ENCODE peak calls at places on chromosomes 4 and X, in four cellular contexts. K is mesendoderm, V is Karpas-422, N is neuronal stem cell. W is an unnamed sample.

GRCh38 chrX:35104626-35105025 is 162.0 kb downstream of the FAM47B start:
- DNase-seq in K (no peak), V (no peak), N (no peak), W (no peak)

GRCh38 chr4:173521474-173522159 is 8.4 kb downstream of the HAND2 start:
- DNase-seq in K (no peak), V (no peak), N (no peak), W (no peak)

GRCh38 chrX:122512561-122513072 is 671.5 kb upstream of the GRIA3 start:
- DNase-seq in K (no peak), V (no peak), N (no peak), W (no peak)

GRCh38 chrX:123873956-123874355 is 14.1 kb downstream of the XIAP start:
- DNase-seq in K (no peak), V (no peak), N (no peak), W (no peak)

GRCh38 chr4:113125418-113125817 is 76.0 kb downstream of the ANK2 start:
- DNase-seq in K (no peak), V (no peak), N (no peak), W (no peak)

GRCh38 chrX:16643160-16643559 is 6.8 kb upstream of the S100G start:
- DNase-seq in K (peak; percentile 20), V (no peak), N (no peak), W (peak; percentile 18)

GRCh38 chr4:75745192-75745591 is 20.8 kb downstream of the USO1 start:
- DNase-seq in K (no peak), V (no peak), N (no peak), W (no peak)

GRCh38 chrX:37905436-37906147 is 58.2 kb upstream of the DYNLT3 start:
- DNase-seq in K (peak; percentile 91), V (no peak), N (peak; percentile 21), W (no peak)

GRCh38 chrX:3526749-3527148 is 180.3 kb upstream of the MXRA5 start:
- DNase-seq in K (no peak), V (no peak), N (no peak), W (no peak)

GRCh38 chr4:78484574-78484973 is 67.0 kb upstream of the ANXA3 start:
- DNase-seq in K (no peak), V (no peak), N (no peak), W (no peak)

GRCh38 chrX:133852837-133853236 is 132.6 kb downstream of the GPC3 start:
- DNase-seq in K (no peak), V (no peak), N (no peak), W (no peak)

GRCh38 chr4:76879731-76880364 is 18.1 kb downstream of the SOWAHB start:
- DNase-seq in K (no peak), V (no peak), N (no peak), W (no peak)

GRCh38 chrX:66191563-66191962 is 27.5 kb downstream of the HEPH start:
- DNase-seq in K (no peak), V (no peak), N (no peak), W (no peak)

GRCh38 chrX:48573690-48574269 is 504 bp upstream of the RBM3 start:
- DNase-seq in K (no peak), V (no peak), N (peak; percentile 1), W (no peak)

GRCh38 chrX:72120798-72121197 is 10.9 kb downstream of the RTL5 start:
- DNase-seq in K (no peak), V (no peak), N (no peak), W (no peak)

GRCh38 chr4:122764808-122765189 is 32.3 kb downstream of the BBS12 start:
- DNase-seq in K (no peak), V (no peak), N (no peak), W (no peak)

GRCh38 chr4:159150380-159150779 is 47.5 kb downstream of the RAPGEF2 start:
- DNase-seq in K (no peak), V (no peak), N (no peak), W (no peak)

GRCh38 chrX:132737743-132738142 is 220.7 kb downstream of the HS6ST2 start:
- DNase-seq in K (no peak), V (no peak), N (no peak), W (peak; percentile 36)

GRCh38 chr4:128249787-128250668 is 37.6 kb downstream of the PGRMC2 start:
- DNase-seq in K (peak; percentile 48), V (peak; percentile 65), N (no peak), W (no peak)

GRCh38 chr4:174983128-174983750 is 65.1 kb downstream of the ADAM29 start:
- DNase-seq in K (no peak), V (no peak), N (peak; percentile 14), W (no peak)

GRCh38 chr4:149751174-149751573 is 64.5 kb downstream of the IQCM start:
- DNase-seq in K (no peak), V (no peak), N (no peak), W (no peak)

GRCh38 chrX:96685205-96686099 is 810 bp downstream of the DIAPH2 start:
- DNase-seq in K (peak; percentile 40), V (no peak), N (no peak), W (peak; percentile 42)

GRCh38 chrX:50691820-50692219 is 122.2 kb downstream of the SHROOM4 start:
- DNase-seq in K (peak; percentile 72), V (peak; percentile 90), N (no peak), W (no peak)

GRCh38 chr4:67678612-67679011 is 22.3 kb downstream of the UBA6 start:
- DNase-seq in K (no peak), V (no peak), N (no peak), W (no peak)

GRCh38 chrX:52933976-52934703 is 24.2 kb downstream of the FAM156A start:
- DNase-seq in K (no peak), V (no peak), N (no peak), W (no peak)

GRCh38 chrX:149721778-149722177 is 9.9 kb downstream of the MAGEA11 start:
- DNase-seq in K (no peak), V (no peak), N (no peak), W (no peak)

GRCh38 chrX:131763674-131764073 is 219.8 kb downstream of the OR13H1 start:
- DNase-seq in K (peak; percentile 9), V (peak; percentile 98), N (no peak), W (no peak)

GRCh38 chrX:68703849-68704248 is 56.4 kb downstream of the STARD8 start:
- DNase-seq in K (no peak), V (no peak), N (no peak), W (no peak)

GRCh38 chr4:100762738-100763137 is 244.9 kb upstream of the EMCN start:
- DNase-seq in K (no peak), V (no peak), N (no peak), W (no peak)

GRCh38 chrX:40298569-40298968 is 200.8 kb upstream of the BCOR start:
- DNase-seq in K (peak; percentile 73), V (no peak), N (no peak), W (no peak)

GRCh38 chrX:40299502-40300118 is 201.9 kb upstream of the BCOR start:
- DNase-seq in K (no peak), V (peak; percentile 42), N (no peak), W (no peak)

GRCh38 chrX:40297949-40298539 is 200.3 kb upstream of the BCOR start:
- DNase-seq in K (no peak), V (no peak), N (no peak), W (no peak)

GRCh38 chrX:40300286-40300890 is 202.6 kb upstream of the BCOR start:
- DNase-seq in K (no peak), V (no peak), N (no peak), W (no peak)

GRCh38 chrX:40299028-40299479 is 201.3 kb upstream of the BCOR start:
- DNase-seq in K (peak; percentile 75), V (peak; percentile 49), N (no peak), W (no peak)
- H3K4me2 ChIP-seq in K (no peak overlapping the region), V (no peak overlapping the region), N (no peak overlapping the region), W (no peak overlapping the region)

DNA sequence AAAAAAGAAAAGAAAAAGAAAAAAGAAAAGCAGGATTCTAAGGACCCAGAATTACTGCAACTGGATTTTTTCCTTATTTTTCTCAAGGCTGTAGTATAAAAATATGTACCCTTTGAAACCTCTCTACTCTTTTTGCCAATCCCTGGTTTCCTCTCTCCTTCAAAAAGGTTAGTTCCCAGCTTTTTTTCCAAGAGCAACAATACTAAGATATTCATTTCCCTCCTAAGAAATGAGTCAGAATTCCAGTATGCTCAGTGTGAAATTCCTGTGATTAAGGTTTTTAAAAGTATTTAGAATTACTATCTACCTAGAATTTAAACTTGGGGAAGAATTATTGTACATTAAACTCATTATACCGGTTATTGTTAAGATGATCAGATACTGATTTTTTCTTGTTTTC is 22.0 kb downstream of the SMIM14 start:
- DNase-seq in K (peak; percentile 67), V (no peak), N (no peak), W (no peak)
- H3K4me2 ChIP-seq in K (no peak overlapping the region), V (peak overlapping the region; percentile 1), N (no peak overlapping the region), W (peak overlapping the region; percentile 1)

DNA sequence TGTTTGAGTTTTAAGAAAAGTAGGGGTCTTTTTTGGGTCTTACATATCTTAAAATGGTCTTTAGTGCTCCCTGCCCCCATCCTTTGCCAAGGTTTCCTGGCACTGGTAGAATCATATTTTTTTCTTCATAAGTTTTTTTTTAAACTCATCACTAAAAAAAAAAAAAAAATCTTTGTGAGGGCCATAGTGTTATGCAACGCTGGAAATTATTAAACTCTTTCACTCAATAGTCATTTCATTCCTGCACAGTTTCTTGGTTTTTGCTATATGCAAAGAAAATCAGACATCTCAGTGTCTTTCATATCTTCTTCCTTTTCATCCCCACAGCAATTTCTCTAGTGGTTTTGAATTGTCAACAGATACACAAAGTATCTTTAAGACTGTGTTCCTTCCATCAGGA is 95.6 kb downstream of the TMA16 start:
- DNase-seq in K (no peak), V (no peak), N (no peak), W (no peak)
- H3K4me2 ChIP-seq in K (no peak overlapping the region), V (peak overlapping the region; percentile 3), N (no peak overlapping the region), W (no peak overlapping the region)

GRCh38 chr4:118814901-118815300 is 21.0 kb downstream of the SEC24D start:
- DNase-seq in K (no peak), V (no peak), N (no peak), W (no peak)

GRCh38 chr4:118813561-118813960 is 22.4 kb downstream of the SEC24D start:
- DNase-seq in K (no peak), V (no peak), N (no peak), W (no peak)

GRCh38 chr4:118814054-118814453 is 21.9 kb downstream of the SEC24D start:
- DNase-seq in K (no peak), V (no peak), N (no peak), W (no peak)

GRCh38 chr4:118811008-118811764 is 24.7 kb downstream of the SEC24D start:
- DNase-seq in K (no peak), V (no peak), N (no peak), W (no peak)

GRCh38 chr4:118811832-118812231 is 24.1 kb downstream of the SEC24D start:
- DNase-seq in K (no peak), V (no peak), N (no peak), W (no peak)
- H3K4me2 ChIP-seq in K (no peak overlapping the region), V (no peak overlapping the region), N (no peak overlapping the region), W (no peak overlapping the region)

GRCh38 chrX:70470850-70471289 is 26.2 kb downstream of the DLG3 start:
- DNase-seq in K (no peak), V (no peak), N (no peak), W (peak; percentile 73)
- H3K4me2 ChIP-seq in K (no peak overlapping the region), V (no peak overlapping the region), N (no peak overlapping the region), W (no peak overlapping the region)